ENCODE peak calls at places on chromosomes 4 and X, in seven cellular contexts. A is SJSA1; K is esophagus muscularis mucosa; U is stimulated activated CD8-positive, alpha-beta memory T cell treated with anti-CD3 and anti-CD28 coated beads, Interleukin-12 subunit alpha, Interleukin-12 subunit beta, amount 100 ng/mL, for 1 hour; H is left lung; M is GM23248; G is caudate nucleus. O is an unnamed sample.
A peak's percentile ranks its signal among the peaks of the same experiment; 100 is the strongest.

GRCh38 chr4:77047037-77047436 is 28.8 kb downstream of the CCNI start:
- DNase-seq in A (no peak), K (no peak), U (no peak), H (no peak), M (peak; percentile 69), G (no peak), O (no peak)

GRCh38 chr4:119559044-119559647 is 69.5 kb downstream of the PDE5A start:
- DNase-seq in A (peak; percentile 51), K (no peak), U (no peak), H (no peak), M (peak; percentile 74), G (no peak), O (no peak)

GRCh38 chrX:123085311-123085940 is 98.7 kb upstream of the GRIA3 start:
- DNase-seq in A (peak; percentile 0), K (no peak), U (no peak), H (no peak), M (no peak), G (no peak), O (no peak)

GRCh38 chr4:180148737-180149136 is 2094.5 kb upstream of the TENM3 start:
- DNase-seq in A (no peak), K (no peak), U (no peak), H (no peak), M (no peak), G (no peak), O (no peak)

GRCh38 chrX:150693782-150694574 is 782 bp downstream of the MTMR1 start:
- DNase-seq in A (peak; percentile 62), K (no peak), U (no peak), H (peak; percentile 64), M (peak; percentile 80), G (no peak), O (peak; percentile 57)

GRCh38 chr4:174429701-174430100 is 92.6 kb downstream of the HPGD start:
- DNase-seq in A (no peak), K (no peak), U (no peak), H (no peak), M (peak; percentile 30), G (no peak), O (no peak)

GRCh38 chr4:126071346-126072333 is 756.9 kb downstream of the FAT4 start:
- DNase-seq in A (peak; percentile 80), K (no peak), U (no peak), H (peak; percentile 35), M (peak; percentile 77), G (no peak), O (no peak)

GRCh38 chr4:142846729-142847606 is 867 bp upstream of the INPP4B start:
- DNase-seq in A (no peak), K (no peak), U (peak; percentile 53), H (peak; percentile 48), M (peak; percentile 39), G (peak; percentile 8), O (peak; percentile 70)

GRCh38 chrX:153551135-153551534 is 33.7 kb downstream of the ATP2B3 start:
- DNase-seq in A (no peak), K (no peak), U (no peak), H (no peak), M (peak; percentile 82), G (no peak), O (no peak)

GRCh38 chr4:7960017-7960789 is 20.5 kb upstream of the AFAP1 start:
- DNase-seq in A (no peak), K (no peak), U (no peak), H (no peak), M (peak; percentile 91), G (no peak), O (no peak)

GRCh38 chrX:21748235-21748634 is 9.7 kb downstream of the SMPX start:
- DNase-seq in A (no peak), K (no peak), U (no peak), H (no peak), M (no peak), G (no peak), O (no peak)

GRCh38 chrX:105307762-105308161 is 87.3 kb upstream of the TEX13A start:
- DNase-seq in A (no peak), K (no peak), U (no peak), H (no peak), M (no peak), G (no peak), O (no peak)

GRCh38 chr4:53967971-53968370 is 96.4 kb downstream of the CHIC2 start:
- DNase-seq in A (no peak), K (no peak), U (no peak), H (no peak), M (peak; percentile 52), G (no peak), O (no peak)